ENCODE peak calls at places on chromosomes 13 and 19, in six cellular contexts. L, V, Y, F, R and S are unnamed samples.

GRCh38 chr13:49220035-49220855 is at the start of gene MLNR:
- DNase-seq in L (peak), V (no peak), Y (no peak), F (peak), R (no peak), S (peak)

GRCh38 chr13:35140321-35140720 is 198.3 kb downstream of the NBEA start:
- DNase-seq in L (no peak), V (peak), Y (no peak), F (no peak), R (no peak), S (no peak)

GRCh38 chr19:4877753-4878490 is 10.5 kb upstream of the PLIN3 start:
- DNase-seq in L (no peak), V (no peak), Y (no peak), F (no peak), R (peak), S (no peak)

GRCh38 chr13:101916108-101916757 is 463.8 kb downstream of the ITGBL1 start:
- DNase-seq in L (peak), V (no peak), Y (no peak), F (peak), R (no peak), S (peak)

GRCh38 chr19:50313812-50314536 is 15.2 kb downstream of the KCNC3 start:
- DNase-seq in L (no peak), V (no peak), Y (no peak), F (no peak), R (no peak), S (no peak)

GRCh38 chr19:6250024-6250605 is 29.7 kb downstream of the MLLT1 start:
- DNase-seq in L (no peak), V (peak), Y (no peak), F (no peak), R (no peak), S (no peak)

GRCh38 chr13:60397693-60398437 is 845 bp downstream of the TDRD3 start:
- DNase-seq in L (peak), V (peak), Y (peak), F (peak), R (peak), S (peak)

GRCh38 chr19:7558667-7559066 is 23.1 kb downstream of the PNPLA6 start:
- DNase-seq in L (peak), V (no peak), Y (no peak), F (no peak), R (no peak), S (no peak)

GRCh38 chr13:25687622-25688225 is 315.9 kb downstream of the ATP8A2 start:
- DNase-seq in L (no peak), V (no peak), Y (no peak), F (no peak), R (no peak), S (no peak)

GRCh38 chr13:33208290-33208990 is 77.1 kb downstream of the STARD13 start:
- DNase-seq in L (no peak), V (no peak), Y (no peak), F (no peak), R (no peak), S (no peak)

GRCh38 chr13:113129480-113129879 is 6.9 kb downstream of the F10 start:
- DNase-seq in L (no peak), V (no peak), Y (no peak), F (no peak), R (no peak), S (no peak)

GRCh38 chr13:109123971-109124370 is 494.6 kb downstream of the MYO16 start:
- DNase-seq in L (no peak), V (no peak), Y (no peak), F (no peak), R (no peak), S (no peak)

GRCh38 chr13:105925496-105925895 is 610.0 kb downstream of the EFNB2 start:
- DNase-seq in L (no peak), V (peak), Y (no peak), F (no peak), R (no peak), S (no peak)

GRCh38 chr19:10760268-10760944 is 42.5 kb downstream of the DNM2 start:
- DNase-seq in L (no peak), V (no peak), Y (no peak), F (no peak), R (no peak), S (no peak)

GRCh38 chr13:108961542-108962125 is 332.2 kb downstream of the MYO16 start:
- DNase-seq in L (no peak), V (peak), Y (no peak), F (peak), R (no peak), S (peak)

GRCh38 chr13:50919291-50919690 is 9.7 kb downstream of the RNASEH2B start:
- DNase-seq in L (no peak), V (peak), Y (no peak), F (no peak), R (no peak), S (no peak)

GRCh38 chr13:97298816-97299215 is 76.7 kb downstream of the MBNL2 start:
- DNase-seq in L (no peak), V (peak), Y (no peak), F (no peak), R (no peak), S (no peak)

GRCh38 chr19:33521480-33522370 is at the start of gene PEPD:
- DNase-seq in L (peak), V (peak), Y (peak), F (peak), R (peak), S (peak)

GRCh38 chr13:99371956-99372355 is 64.8 kb upstream of the GPR183 start:
- DNase-seq in L (no peak), V (no peak), Y (no peak), F (no peak), R (no peak), S (no peak)

GRCh38 chr19:10402441-10403038 is 802 bp downstream of the CDC37 start:
- DNase-seq in L (peak), V (no peak), Y (peak), F (no peak), R (no peak), S (no peak)

GRCh38 chr13:101869553-101869952 is 417.1 kb downstream of the ITGBL1 start:
- DNase-seq in L (no peak), V (peak), Y (no peak), F (no peak), R (no peak), S (no peak)

GRCh38 chr19:31962565-31962996 is 382.8 kb upstream of the ZNF507 start:
- DNase-seq in L (no peak), V (no peak), Y (no peak), F (no peak), R (no peak), S (no peak)

GRCh38 chr13:81283062-81283461 is 942.1 kb upstream of the SPRY2 start:
- DNase-seq in L (no peak), V (no peak), Y (no peak), F (no peak), R (no peak), S (no peak)

GRCh38 chr13:42107006-42107405 is 58.6 kb downstream of the DGKH start:
- DNase-seq in L (no peak), V (no peak), Y (no peak), F (no peak), R (no peak), S (no peak)

GRCh38 chr13:97757807-97758206 is 195.7 kb upstream of the IPO5 start:
- DNase-seq in L (no peak), V (no peak), Y (peak), F (no peak), R (no peak), S (no peak)

GRCh38 chr13:72194531-72194930 is 327.5 kb upstream of the DACH1 start:
- DNase-seq in L (no peak), V (no peak), Y (no peak), F (no peak), R (no peak), S (no peak)

DNA sequence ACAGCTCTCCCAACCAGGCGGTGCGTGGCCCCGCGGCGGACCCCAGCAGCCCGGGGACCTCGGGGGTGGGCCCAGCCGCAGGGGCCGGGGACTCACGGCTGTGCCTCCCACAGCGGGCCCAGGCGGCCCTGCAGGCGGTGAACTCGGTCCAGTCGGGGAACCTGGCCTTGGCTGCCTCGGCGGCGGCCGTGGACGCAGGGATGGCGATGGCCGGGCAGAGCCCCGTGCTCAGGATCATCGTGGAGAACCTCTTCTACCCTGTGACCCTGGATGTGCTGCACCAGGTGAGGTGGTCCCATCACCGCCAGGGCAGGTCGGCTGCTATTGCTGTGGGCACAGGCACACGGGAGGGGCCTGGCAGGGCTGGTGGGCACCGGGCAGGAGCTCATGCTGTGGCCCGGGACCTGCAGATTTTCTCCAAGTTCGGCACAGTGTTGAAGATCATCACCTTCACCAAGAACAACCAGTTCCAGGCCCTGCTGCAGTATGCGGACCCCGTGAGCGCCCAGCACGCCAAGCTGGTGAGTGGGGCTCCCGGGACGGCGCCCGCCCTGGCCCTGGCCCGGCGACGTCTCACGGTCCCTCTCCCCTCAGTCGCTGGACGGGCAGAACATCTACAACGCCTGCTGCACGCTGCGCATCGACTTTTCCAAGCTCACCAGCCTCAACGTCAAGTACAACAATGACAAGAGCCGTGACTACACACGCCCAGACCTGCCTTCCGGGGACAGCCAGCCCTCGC is 7.3 kb downstream of the PTBP1 start:
- DNase-seq in L (peak), V (no peak), Y (no peak), F (no peak), R (no peak), S (no peak)
- TF ChIP-seq POLR2A in L (no peak), V (no peak), Y (no peak), F (no peak), R (no peak), S (no peak)

GRCh38 chr19:45780448-45781281 is 1.6 kb downstream of the DMPK start:
- DNase-seq in L (no peak), V (no peak), Y (peak), F (peak), R (no peak), S (no peak)

GRCh38 chr19:45780146-45780447 is 2.2 kb downstream of the DMPK start:
- DNase-seq in L (no peak), V (no peak), Y (peak), F (no peak), R (no peak), S (no peak)

GRCh38 chr19:45778010-45778671 is 4.1 kb downstream of the DMPK start:
- DNase-seq in L (no peak), V (no peak), Y (no peak), F (no peak), R (no peak), S (no peak)

GRCh38 chr19:45777395-45777961 is 4.8 kb downstream of the DMPK start:
- DNase-seq in L (no peak), V (no peak), Y (no peak), F (no peak), R (no peak), S (no peak)

GRCh38 chr19:45779231-45780145 is 2.8 kb downstream of the DMPK start:
- DNase-seq in L (peak), V (no peak), Y (peak), F (peak), R (peak), S (peak)
- TF ChIP-seq POLR2A in L (no peak), V (no peak), Y (peak), F (no peak), R (no peak), S (peak)

DNA sequence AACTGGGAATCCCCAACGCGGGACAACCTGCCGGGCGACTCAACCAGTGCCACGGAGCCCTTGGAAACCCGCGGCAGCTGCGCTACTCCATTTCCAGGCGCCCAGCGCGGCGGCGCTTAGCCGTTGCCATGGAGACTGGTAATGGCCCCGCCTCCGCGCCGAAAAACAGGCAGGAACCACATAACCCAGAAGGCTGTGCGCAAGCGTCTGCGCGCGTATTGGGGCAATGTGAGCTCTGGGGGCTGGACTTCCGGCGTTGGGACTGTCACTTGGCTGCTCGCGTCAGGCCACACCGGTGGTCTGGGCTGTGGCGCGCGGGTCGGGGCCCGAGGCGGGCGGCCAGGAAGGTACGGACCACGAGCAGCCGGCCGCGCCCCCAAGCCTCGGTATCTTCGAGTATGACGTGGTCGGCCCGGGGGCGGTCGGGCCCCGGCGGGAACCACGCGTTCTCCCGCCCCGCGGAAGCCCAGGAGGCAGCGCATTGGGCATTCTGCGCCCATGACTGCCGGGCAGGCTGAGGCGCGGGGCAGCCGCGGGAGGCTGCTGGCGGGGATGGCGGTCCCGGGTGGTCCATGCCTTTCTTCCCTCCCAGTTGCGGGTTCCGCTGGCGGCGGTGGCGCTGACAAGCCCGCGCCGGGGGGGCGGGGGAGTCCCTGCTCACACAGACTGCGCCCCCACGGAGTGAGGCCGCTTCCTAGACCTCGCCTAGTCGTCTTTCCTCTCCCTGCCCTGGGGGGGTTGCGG is at the start of gene ZNF324B:
- DNase-seq in L (peak), V (peak), Y (peak), F (peak), R (peak), S (peak)
- TF ChIP-seq POLR2A in L (peak), V (no peak), Y (peak), F (peak), R (no peak), S (peak)

DNA sequence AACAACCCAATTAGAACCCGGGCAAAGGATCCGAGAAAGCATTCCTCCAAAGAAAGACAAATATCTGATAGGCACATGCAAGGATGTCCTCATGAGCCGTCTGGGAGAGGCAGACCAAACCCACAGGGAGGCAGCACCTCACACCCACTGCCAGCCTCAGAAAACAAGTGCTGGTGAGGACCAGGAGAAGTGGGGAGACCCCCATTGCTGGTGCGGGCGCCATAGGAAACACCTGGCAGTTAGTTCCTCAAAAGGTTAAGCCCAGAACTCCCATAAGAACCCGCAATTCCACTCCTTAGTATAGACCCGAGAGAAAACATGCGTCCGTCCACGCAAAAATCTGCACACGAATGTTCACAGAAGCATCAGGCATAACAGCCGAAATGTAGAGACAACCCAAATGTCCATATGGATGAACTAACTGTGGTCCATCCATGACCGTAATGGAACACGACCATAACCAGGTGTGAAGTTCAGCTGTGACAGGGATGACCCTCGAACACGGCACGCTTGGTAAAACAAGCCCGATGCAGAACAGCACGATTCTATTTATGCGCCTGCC is 7.9 kb downstream of the ZNF787 start:
- DNase-seq in L (no peak), V (no peak), Y (no peak), F (no peak), R (no peak), S (no peak)
- TF ChIP-seq POLR2A in L (no peak), V (no peak), Y (no peak), F (no peak), R (no peak), S (no peak)

DNA sequence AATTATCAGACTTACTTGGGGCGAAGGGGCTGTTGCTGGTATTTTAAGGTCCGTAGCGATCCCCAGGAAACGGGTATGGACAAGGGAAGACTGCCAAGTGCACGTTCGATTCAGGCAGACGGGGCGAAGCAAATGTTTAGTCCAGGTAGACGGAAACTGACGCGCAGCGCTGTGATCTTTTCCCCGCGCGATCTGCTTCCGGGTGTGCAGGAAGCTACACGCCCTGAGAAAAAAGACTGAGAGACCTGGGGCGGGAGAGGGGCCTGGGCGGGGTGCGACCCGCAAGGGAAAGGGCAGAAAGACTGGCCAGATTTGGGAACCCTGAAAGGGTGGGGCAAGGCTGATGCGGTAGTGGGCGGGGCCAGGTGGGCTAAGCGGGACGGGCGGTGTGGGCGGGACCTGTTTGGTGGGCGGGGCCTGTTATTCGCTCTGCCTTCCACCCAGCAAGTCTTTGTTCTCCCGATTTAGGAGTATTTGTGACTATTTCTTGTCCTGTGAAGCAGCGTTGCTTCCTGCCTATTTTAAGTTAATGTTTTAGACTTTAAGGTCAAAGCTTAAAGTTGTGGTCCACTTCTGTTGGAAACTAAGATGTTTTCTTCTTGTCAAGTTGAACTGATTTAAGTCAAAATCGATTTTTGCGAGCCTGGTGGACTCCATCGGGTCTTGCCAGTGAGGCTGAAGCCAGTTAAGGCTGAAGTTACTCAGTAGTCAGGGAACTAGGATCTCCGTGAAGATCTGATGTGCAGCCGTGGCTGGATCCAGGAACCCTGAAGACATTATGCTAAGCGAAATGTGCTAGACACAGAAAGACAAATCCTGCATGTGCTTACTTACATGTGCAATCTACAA is at the start of gene ZNF836:
- DNase-seq in L (peak), V (peak), Y (peak), F (peak), R (peak), S (peak)
- TF ChIP-seq POLR2A in L (no peak), V (no peak), Y (peak), F (no peak), R (no peak), S (no peak)

DNA sequence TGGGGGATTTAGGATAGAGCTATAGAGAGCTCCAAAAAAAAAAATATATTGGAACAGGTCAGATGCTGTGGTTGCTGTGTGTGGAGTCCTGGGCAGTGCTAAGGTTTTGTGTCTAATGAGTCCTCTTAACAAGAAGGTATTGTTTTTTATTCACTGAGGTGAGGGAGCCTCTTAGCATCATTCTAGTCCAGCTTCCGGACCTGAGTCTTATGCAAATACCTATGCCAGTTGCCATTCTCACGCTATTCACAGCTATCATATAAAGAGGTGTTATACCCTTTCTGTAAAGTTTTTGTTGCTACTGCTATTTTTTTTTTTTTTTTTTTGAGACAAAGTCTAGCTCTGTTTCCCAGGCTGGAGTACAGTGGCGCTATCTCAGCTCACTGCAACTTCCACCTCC is 1.4 kb downstream of the NLRP2 start:
- DNase-seq in L (no peak), V (no peak), Y (no peak), F (no peak), R (no peak), S (no peak)
- TF ChIP-seq POLR2A in L (no peak), V (no peak), Y (no peak), F (no peak), R (no peak), S (no peak)

GRCh38 chr13:30616927-30617314 is 799 bp upstream of the USPL1 start:
- DNase-seq in L (peak), V (peak), Y (peak), F (peak), R (peak), S (peak)
- TF ChIP-seq POLR2A in L (peak), V (peak), Y (peak), F (peak), R (peak), S (no peak)

DNA sequence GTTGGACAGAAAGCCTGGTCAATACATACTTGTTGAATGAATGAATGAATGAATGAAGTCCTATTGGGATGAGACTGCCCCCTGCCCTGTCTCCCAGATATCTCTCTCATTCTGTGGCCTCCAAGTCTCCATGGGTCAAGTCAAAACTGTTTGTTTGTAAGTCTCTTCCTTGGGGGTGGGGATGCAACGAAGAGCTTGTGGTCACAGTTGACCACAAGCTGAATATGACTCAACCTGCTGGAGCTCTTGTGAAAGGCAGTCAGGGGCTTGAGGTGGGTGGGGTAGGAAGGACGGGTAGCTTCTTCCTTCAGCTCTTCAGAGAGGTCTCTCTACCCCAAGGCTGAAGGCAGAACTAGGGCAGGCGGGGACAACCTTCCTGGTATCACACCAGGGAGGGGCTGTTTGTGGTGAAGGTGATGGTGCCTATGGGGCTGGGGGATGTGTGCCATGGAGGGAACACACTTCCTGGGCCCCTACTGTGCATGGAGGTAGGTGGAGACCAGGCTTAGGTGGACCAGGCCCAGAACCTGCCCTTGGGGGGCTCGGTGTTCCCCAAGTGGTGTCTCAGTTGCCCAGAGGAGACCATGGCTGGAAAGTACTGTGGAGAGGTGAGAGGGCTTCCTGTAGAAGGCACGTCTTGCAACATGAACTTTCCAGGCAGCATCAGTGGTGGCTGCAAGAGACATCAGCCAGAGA is 8.0 kb downstream of the MYO1F start:
- DNase-seq in L (peak), V (peak), Y (no peak), F (peak), R (peak), S (peak)
- TF ChIP-seq POLR2A in L (no peak), V (no peak), Y (no peak), F (no peak), R (no peak), S (no peak)